ENCODE peak calls at places on chromosome 11, in five cellular contexts. X, F, K, E and T are unnamed samples.

GRCh38 chr11:68354181-68354872 is 41.9 kb downstream of the LRP5 start:
- DNase-seq in X (peak), F (peak), K (no peak), E (peak), T (peak)

GRCh38 chr11:119533462-119533861 is 110.5 kb upstream of the THY1 start:
- DNase-seq in X (no peak), F (no peak), K (no peak), E (no peak), T (no peak)

GRCh38 chr11:120601566-120601965 is 90.0 kb downstream of the GRIK4 start:
- DNase-seq in X (no peak), F (no peak), K (no peak), E (no peak), T (no peak)

GRCh38 chr11:19730373-19730772 is 17.7 kb downstream of the NAV2 start:
- DNase-seq in X (no peak), F (peak), K (no peak), E (no peak), T (peak)

GRCh38 chr11:44312876-44313275 is 2.9 kb upstream of the ALX4 start:
- DNase-seq in X (no peak), F (no peak), K (no peak), E (no peak), T (no peak)

GRCh38 chr11:47348859-47349258 is 3.6 kb downstream of the MYBPC3 start:
- DNase-seq in X (no peak), F (no peak), K (no peak), E (no peak), T (no peak)

GRCh38 chr11:110573411-110573810 is 138.8 kb downstream of the ARHGAP20 start:
- DNase-seq in X (no peak), F (no peak), K (no peak), E (no peak), T (no peak)

GRCh38 chr11:69230856-69231425 is 63.0 kb upstream of the MYEOV start:
- DNase-seq in X (peak), F (no peak), K (no peak), E (no peak), T (no peak)

GRCh38 chr11:116413861-116414260 is 358.9 kb downstream of the BUD13 start:
- DNase-seq in X (no peak), F (no peak), K (no peak), E (no peak), T (no peak)